ENCODE peak calls at places on chromosome 13, in six cellular contexts. F, K, T, D, Z and O are unnamed samples.

GRCh38 chr13:101795025-101795424 is 342.6 kb downstream of the ITGBL1 start:
- DNase-seq in F (no peak), K (no peak), T (no peak), D (no peak), Z (no peak), O (no peak)

GRCh38 chr13:37090912-37091311 is 14.6 kb downstream of the CSNK1A1L start:
- DNase-seq in F (no peak), K (no peak), T (no peak), D (no peak), Z (no peak), O (no peak)

GRCh38 chr13:94548382-94549240 is 47.3 kb downstream of the TGDS start:
- DNase-seq in F (peak; percentile 49), K (no peak), T (no peak), D (peak; percentile 8), Z (no peak), O (peak; percentile 6)

GRCh38 chr13:95970878-95971277 is 82.3 kb downstream of the UGGT2 start:
- DNase-seq in F (no peak), K (no peak), T (no peak), D (no peak), Z (no peak), O (no peak)

GRCh38 chr13:25920277-25920676 is 131.5 kb downstream of the SHISA2 start:
- DNase-seq in F (no peak), K (no peak), T (no peak), D (no peak), Z (no peak), O (no peak)

GRCh38 chr13:32142956-32143375 is 111.4 kb downstream of the FRY start:
- DNase-seq in F (peak; percentile 98), K (no peak), T (no peak), D (no peak), Z (no peak), O (no peak)

GRCh38 chr13:110581489-110582185 is 20.1 kb upstream of the RAB20 start:
- DNase-seq in F (no peak), K (no peak), T (no peak), D (no peak), Z (no peak), O (no peak)

GRCh38 chr13:61358599-61358998 is 57.0 kb downstream of the PCDH20 start:
- DNase-seq in F (no peak), K (no peak), T (no peak), D (no peak), Z (no peak), O (no peak)

GRCh38 chr13:63190742-63191141 is 1775.1 kb upstream of the PCDH20 start:
- DNase-seq in F (no peak), K (no peak), T (no peak), D (no peak), Z (no peak), O (no peak)
- TF ChIP-seq TAF1 in F (no peak), K (no peak), T (no peak), D (no peak), Z (no peak), O (no peak)

GRCh38 chr13:98478134-98479129 is 98.5 kb downstream of the STK24 start:
- DNase-seq in F (no peak), K (peak; percentile 35), T (no peak), D (peak; percentile 62), Z (no peak), O (no peak)

GRCh38 chr13:98475521-98475920 is 101.4 kb downstream of the STK24 start:
- DNase-seq in F (no peak), K (peak; percentile 38), T (peak; percentile 78), D (no peak), Z (no peak), O (no peak)

GRCh38 chr13:98474761-98475160 is 102.1 kb downstream of the STK24 start:
- DNase-seq in F (no peak), K (no peak), T (no peak), D (no peak), Z (no peak), O (no peak)

GRCh38 chr13:98476106-98476505 is 100.8 kb downstream of the STK24 start:
- DNase-seq in F (no peak), K (no peak), T (no peak), D (no peak), Z (peak; percentile 64), O (peak; percentile 53)

DNA sequence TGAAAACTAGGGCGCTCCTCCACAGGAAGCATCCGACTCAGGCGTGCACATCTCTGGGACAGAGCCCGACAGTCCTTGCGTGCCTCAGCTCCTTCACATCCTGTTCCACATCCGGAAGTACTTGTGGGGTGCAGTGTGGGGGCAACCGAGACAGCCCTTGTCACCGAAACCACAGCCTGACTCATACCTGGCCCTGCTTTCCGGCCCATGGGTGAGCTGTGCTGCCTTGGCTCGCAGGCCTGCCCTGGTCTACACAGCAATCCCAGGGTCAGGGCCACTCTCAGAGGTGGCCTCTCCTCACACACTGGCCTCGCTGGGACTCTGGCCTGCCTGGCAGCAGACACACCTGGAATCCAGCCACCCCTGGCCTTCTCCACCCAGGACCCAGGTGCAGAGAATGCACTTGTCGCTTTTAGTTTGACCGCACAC is 100.4 kb downstream of the STK24 start:
- DNase-seq in F (no peak), K (peak; percentile 33), T (no peak), D (peak; percentile 90), Z (peak; percentile 89), O (peak; percentile 90)
- TF ChIP-seq POLR2AphosphoS5 in F (no peak), K (no peak), T (no peak), D (peak; percentile 72), Z (no peak), O (peak; percentile 86)

GRCh38 chr13:23725922-23726321 is 155.7 kb downstream of the TNFRSF19 start:
- DNase-seq in F (no peak), K (no peak), T (no peak), D (no peak), Z (no peak), O (no peak)
- TF ChIP-seq POLR2A in F (no peak), K (no peak), T (no peak), D (no peak), Z (no peak), O (no peak)

DNA sequence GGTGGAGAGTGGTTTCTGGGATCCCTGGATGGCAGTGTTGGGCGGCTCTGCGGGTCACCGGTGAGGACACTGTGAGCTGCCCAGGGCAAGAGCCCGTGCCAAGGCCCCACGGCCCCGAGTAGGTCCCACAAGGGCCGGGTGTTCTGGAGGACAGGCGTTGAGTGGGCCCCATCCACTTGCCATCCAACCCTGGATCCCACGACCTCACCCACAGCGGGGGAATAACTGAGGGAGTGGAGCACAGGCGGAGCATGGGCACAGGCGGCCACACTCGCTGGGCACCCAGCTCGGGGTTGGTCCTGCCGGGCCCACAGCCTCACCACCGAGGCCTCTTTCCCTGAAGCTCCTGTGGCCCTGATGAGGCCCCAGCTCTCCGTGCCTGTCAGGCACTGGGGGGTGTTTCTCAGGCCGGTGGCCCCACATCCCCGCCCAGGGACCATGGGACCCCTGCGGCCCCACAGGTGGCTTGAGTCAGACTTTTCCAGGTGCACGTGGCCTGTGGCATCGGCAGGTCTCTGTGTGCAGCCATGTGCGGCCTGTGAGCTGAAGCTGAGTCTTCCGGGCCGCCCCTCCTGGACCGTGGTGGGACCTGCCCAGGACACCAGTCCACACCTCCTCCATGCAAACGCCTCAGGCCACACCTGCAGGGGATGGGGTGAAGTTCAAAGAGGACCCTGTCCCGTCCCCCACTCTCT is 16.6 kb downstream of the TMEM255B start:
- DNase-seq in F (no peak), K (no peak), T (no peak), D (no peak), Z (no peak), O (no peak)
- TF ChIP-seq TAF1 in F (no peak), K (no peak), T (no peak), D (no peak), Z (no peak), O (no peak)

GRCh38 chr13:75482070-75482819 is at the start of gene TBC1D4:
- DNase-seq in F (peak; percentile 87), K (peak; percentile 58), T (no peak), D (peak; percentile 66), Z (peak; percentile 54), O (peak; percentile 59)
- TF ChIP-seq POLR2AphosphoS5 in F (peak; percentile 32), K (no peak), T (no peak), D (no peak), Z (no peak), O (no peak)

GRCh38 chr13:39875583-39875982 is 220.1 kb downstream of the COG6 start:
- DNase-seq in F (no peak), K (no peak), T (no peak), D (no peak), Z (no peak), O (no peak)
- TF ChIP-seq POLR2A in F (no peak), K (no peak), T (no peak), D (no peak), Z (no peak), O (no peak)

GRCh38 chr13:27821566-27821965 is 29.3 kb downstream of the GSX1 start:
- DNase-seq in F (no peak), K (no peak), T (peak; percentile 61), D (no peak), Z (no peak), O (no peak)
- TF ChIP-seq TAF1 in F (no peak), K (no peak), T (no peak), D (no peak), Z (no peak), O (no peak)

DNA sequence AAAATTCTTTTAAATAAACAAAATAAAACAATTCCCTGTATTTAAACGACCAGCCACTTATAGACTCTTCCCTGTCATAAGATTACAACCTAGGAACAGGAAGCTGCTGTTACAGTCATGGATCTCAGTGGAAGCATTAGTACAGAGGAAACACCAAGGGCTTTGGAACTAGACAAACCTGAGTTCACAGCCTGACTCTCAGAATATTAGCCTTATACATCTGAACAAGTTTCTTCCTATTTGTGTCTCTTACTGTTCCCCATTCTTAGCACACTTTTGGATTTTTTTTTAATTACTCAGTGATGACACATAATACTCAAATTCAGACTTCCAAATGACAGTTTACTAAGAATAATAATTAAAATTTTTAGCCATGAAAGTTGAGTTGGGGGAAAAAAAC is 46.1 kb downstream of the ZDHHC20 start:
- DNase-seq in F (no peak), K (no peak), T (no peak), D (no peak), Z (no peak), O (no peak)
- TF ChIP-seq POLR2AphosphoS5 in F (no peak), K (no peak), T (no peak), D (no peak), Z (no peak), O (no peak)

GRCh38 chr13:40563350-40564125 is 102.9 kb downstream of the FOXO1 start:
- DNase-seq in F (peak; percentile 97), K (no peak), T (no peak), D (no peak), Z (no peak), O (no peak)
- TF ChIP-seq POLR2A in F (peak; percentile 80), K (no peak), T (no peak), D (no peak), Z (no peak), O (no peak)